ENCODE peak calls at places on chromosomes 5 and 9, in four cellular contexts. X is lower leg skin, D is IMR-90, M is fibroblast of the aortic adventitia. W is an unnamed sample.

GRCh38 chr5:110735545-110735944 is 3.3 kb upstream of the SLC25A46 start:
- DNase-seq in M (no peak), X (no peak), D (no peak), W (peak)

GRCh38 chr5:181215997-181216982 is 6.8 kb upstream of the TRIM41 start:
- DNase-seq in M (no peak), X (no peak), D (no peak), W (no peak)

GRCh38 chr9:114893622-114894021 is 36.8 kb downstream of the TNFSF8 start:
- DNase-seq in X (no peak), D (peak), M (peak), W (no peak)

GRCh38 chr5:34499001-34499734 is 157.0 kb upstream of the RAI14 start:
- DNase-seq in X (no peak), D (peak), M (peak), W (peak)

GRCh38 chr5:98513378-98513777 is 260.1 kb upstream of the RGMB start:
- DNase-seq in D (no peak), M (no peak), X (no peak), W (no peak)

GRCh38 chr9:122225323-122226141 is 3.2 kb downstream of the LHX6 start:
- DNase-seq in D (no peak), M (no peak), X (peak), W (no peak)

GRCh38 chr9:136119259-136120118 is 814 bp upstream of the TMEM250 start:
- DNase-seq in X (no peak), D (peak), M (peak), W (peak)

GRCh38 chr5:43078956-43079355 is 38.8 kb upstream of the ANXA2R start:
- DNase-seq in M (peak), X (peak), D (peak), W (peak)

GRCh38 chr9:122944960-122945888 is 4.4 kb downstream of the RABGAP1 start:
- DNase-seq in X (no peak), D (peak), M (no peak), W (no peak)

GRCh38 chr9:21481470-21482057 is 549 bp downstream of the IFNE start:
- DNase-seq in X (no peak), M (peak), D (no peak), W (no peak)

GRCh38 chr5:103829585-103829984 is 267.0 kb upstream of the NUDT12 start:
- DNase-seq in X (no peak), M (no peak), D (no peak), W (no peak)

GRCh38 chr5:10478436-10478835 is 36.8 kb downstream of the ROPN1L start:
- DNase-seq in M (no peak), X (no peak), D (peak), W (peak)

GRCh38 chr5:10649518-10650410 is 85.9 kb downstream of the ANKRD33B start:
- DNase-seq in X (peak), D (no peak), M (no peak), W (no peak)

GRCh38 chr5:14946813-14947640 is 75.4 kb upstream of the ANKH start:
- DNase-seq in X (no peak), M (no peak), D (no peak), W (peak)

GRCh38 chr9:123640792-123641222 is 284.8 kb downstream of the CRB2 start:
- DNase-seq in D (no peak), X (no peak), M (no peak), W (no peak)

GRCh38 chr5:133460172-133460758 is 152.1 kb downstream of the FSTL4 start:
- DNase-seq in M (no peak), D (no peak), X (no peak), W (no peak)

GRCh38 chr5:57094753-57095683 is 78.8 kb upstream of the GPBP1 start:
- DNase-seq in X (no peak), M (no peak), D (no peak), W (no peak)

GRCh38 chr5:146520731-146521130 is 4.7 kb upstream of the GPR151 start:
- DNase-seq in M (no peak), X (no peak), D (no peak), W (no peak)

GRCh38 chr5:161865510-161865909 is 17.6 kb downstream of the GABRA1 start:
- DNase-seq in D (no peak), M (no peak), X (no peak), W (no peak)

GRCh38 chr9:37286530-37287175 is 135.8 kb upstream of the GRHPR start:
- DNase-seq in X (no peak), D (no peak), M (no peak), W (no peak)

GRCh38 chr5:133565993-133566392 is 46.3 kb downstream of the FSTL4 start:
- DNase-seq in D (peak), M (peak), X (no peak), W (peak)

GRCh38 chr5:72242796-72243475 is 77.1 kb downstream of the MRPS27 start:
- DNase-seq in M (no peak), X (no peak), D (no peak), W (no peak)

GRCh38 chr9:100601216-100601615 is 23.3 kb downstream of the CAVIN4 start:
- DNase-seq in X (no peak), D (peak), M (peak), W (peak)

GRCh38 chr5:54171645-54172384 is 138.6 kb downstream of the ARL15 start:
- DNase-seq in D (peak), X (no peak), M (peak), W (no peak)

GRCh38 chr5:17743580-17744435 is 109.5 kb downstream of the TAF11L14 start:
- DNase-seq in M (peak), X (no peak), D (peak), W (peak)

GRCh38 chr5:146091881-146092280 is 13.5 kb downstream of the PLAC8L1 start:
- DNase-seq in X (no peak), M (no peak), D (no peak), W (no peak)

GRCh38 chr9:133274236-133275104 is 531 bp downstream of the ABO start:
- DNase-seq in D (no peak), M (no peak), X (peak), W (no peak)

GRCh38 chr9:118575341-118576070 is 793.7 kb downstream of the BRINP1 start:
- DNase-seq in X (no peak), M (peak), D (no peak), W (peak)

GRCh38 chr5:1499851-1500250 is 23.9 kb downstream of the LPCAT1 start:
- DNase-seq in D (no peak), X (no peak), M (no peak), W (no peak)

GRCh38 chr5:10744681-10745080 is 16.4 kb downstream of the DAP start:
- DNase-seq in D (no peak), X (no peak), M (no peak), W (no peak)

GRCh38 chr5:132433141-132433540 is 57.4 kb downstream of the IRF1 start:
- DNase-seq in X (peak), D (no peak), M (no peak), W (no peak)

GRCh38 chr5:98454904-98455303 is 318.6 kb upstream of the RGMB start:
- DNase-seq in X (no peak), M (peak), D (peak), W (peak)

GRCh38 chr9:32698706-32699277 is 63.3 kb upstream of the TAF1L start:
- DNase-seq in X (no peak), M (no peak), D (no peak), W (no peak)

GRCh38 chr9:122444366-122444765 is 33.4 kb downstream of the OR1J1 start:
- DNase-seq in M (peak), D (peak), X (no peak), W (peak)

GRCh38 chr5:42840842-42841574 is 29.3 kb upstream of the SELENOP start:
- DNase-seq in M (no peak), D (no peak), X (no peak), W (no peak)

GRCh38 chr9:137416006-137416562 is 6.9 kb downstream of the EXD3 start:
- DNase-seq in M (no peak), D (no peak), X (no peak), W (no peak)

GRCh38 chr9:137416563-137417151 is 6.3 kb downstream of the EXD3 start:
- DNase-seq in X (no peak), D (no peak), M (no peak), W (no peak)

GRCh38 chr9:137421838-137422667 is 909 bp downstream of the EXD3 start:
- DNase-seq in D (no peak), X (no peak), M (no peak), W (no peak)

GRCh38 chr9:137415451-137415850 is 7.5 kb downstream of the EXD3 start:
- DNase-seq in M (no peak), D (no peak), X (no peak), W (no peak)

GRCh38 chr9:137417161-137418021 is 5.6 kb downstream of the EXD3 start:
- DNase-seq in X (no peak), M (no peak), D (no peak), W (no peak)
- H3K4me3 ChIP-seq in X (no peak), M (peak), D (no peak), W (no peak)

DNA sequence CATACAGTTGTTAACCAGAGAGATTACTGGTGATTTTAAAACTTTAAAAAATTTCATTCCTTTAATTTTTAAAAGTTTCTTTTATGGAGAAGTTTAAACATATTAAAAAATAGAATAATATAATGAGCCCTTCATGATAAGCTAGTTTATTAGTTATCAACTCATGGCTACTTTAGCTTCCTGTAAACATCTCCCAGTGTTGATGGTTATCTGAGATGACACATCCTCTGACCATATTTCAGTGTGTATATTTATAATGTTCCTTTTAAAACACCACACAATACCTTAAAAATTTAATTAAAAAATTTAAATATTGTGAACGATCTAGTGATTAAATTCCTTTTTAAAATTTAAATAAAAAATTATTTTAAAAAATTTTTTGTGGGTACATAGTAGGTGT is 74.1 kb downstream of the IPO11 start:
- DNase-seq in M (no peak), D (no peak), X (no peak), W (no peak)
- TF ChIP-seq CTCF in M (no peak), D (no peak), X (no peak), W (no peak)

DNA sequence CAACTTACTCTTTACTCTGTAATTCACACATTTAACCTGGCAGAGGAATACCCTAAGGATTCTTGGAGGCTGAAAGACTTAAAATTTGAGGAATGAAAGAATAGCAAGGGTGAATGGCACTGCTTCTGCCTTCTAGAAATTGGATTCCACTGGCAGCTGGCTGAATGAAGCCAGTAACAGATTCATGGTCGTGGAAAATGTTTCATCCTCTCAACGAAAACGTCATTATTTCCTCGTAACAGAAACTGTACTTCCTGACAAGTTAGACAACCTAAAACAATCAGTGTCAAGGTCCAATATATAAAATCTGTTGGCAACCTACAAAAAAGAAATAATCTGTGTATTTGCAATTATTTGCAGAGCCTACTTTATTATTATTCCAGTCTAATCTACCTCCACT is 39.7 kb downstream of the BNC2 start:
- DNase-seq in D (no peak), X (no peak), M (no peak), W (no peak)
- H3K4me3 ChIP-seq in D (no peak), X (no peak), M (peak), W (no peak)

GRCh38 chr9:38371495-38371894 is 21.0 kb upstream of the ALDH1B1 start:
- DNase-seq in D (peak), M (peak), X (peak), W (peak)
- TF ChIP-seq CTCF in D (peak), M (peak), X (no peak), W (peak)

W was measured in AG10803.